ENCODE peak calls at places on chromosomes 4 and X, in seven cellular contexts. Z, M, G, P, N, W and R are unnamed samples.

GRCh38 chr4:41611881-41612871 is 74.2 kb downstream of the LIMCH1 start:
- DNase-seq in Z (peak), M (no peak), G (no peak), P (peak), N (no peak), W (no peak), R (peak)

GRCh38 chr4:92455956-92456355 is 152.2 kb downstream of the GRID2 start:
- DNase-seq in Z (no peak), M (no peak), G (no peak), P (no peak), N (no peak), W (no peak), R (no peak)

GRCh38 chr4:84691170-84691691 is 108.3 kb downstream of the CDS1 start:
- DNase-seq in Z (peak), M (peak), G (peak), P (no peak), N (no peak), W (no peak), R (no peak)

GRCh38 chr4:95361696-95361965 is 187.1 kb downstream of the UNC5C start:
- DNase-seq in Z (no peak), M (no peak), G (no peak), P (no peak), N (no peak), W (no peak), R (no peak)

GRCh38 chr4:1375761-1376322 is 28.8 kb downstream of the UVSSA start:
- DNase-seq in Z (no peak), M (no peak), G (no peak), P (no peak), N (peak), W (no peak), R (no peak)

GRCh38 chr4:126827669-126828068 is 805.1 kb upstream of the INTU start:
- DNase-seq in Z (no peak), M (no peak), G (no peak), P (no peak), N (no peak), W (no peak), R (no peak)

GRCh38 chr4:40307627-40308497 is 27.3 kb upstream of the CHRNA9 start:
- DNase-seq in Z (no peak), M (no peak), G (no peak), P (no peak), N (no peak), W (no peak), R (no peak)

GRCh38 chrX:129361566-129361965 is 161.7 kb downstream of the SMARCA1 start:
- DNase-seq in Z (no peak), M (no peak), G (no peak), P (no peak), N (no peak), W (no peak), R (no peak)

DNA sequence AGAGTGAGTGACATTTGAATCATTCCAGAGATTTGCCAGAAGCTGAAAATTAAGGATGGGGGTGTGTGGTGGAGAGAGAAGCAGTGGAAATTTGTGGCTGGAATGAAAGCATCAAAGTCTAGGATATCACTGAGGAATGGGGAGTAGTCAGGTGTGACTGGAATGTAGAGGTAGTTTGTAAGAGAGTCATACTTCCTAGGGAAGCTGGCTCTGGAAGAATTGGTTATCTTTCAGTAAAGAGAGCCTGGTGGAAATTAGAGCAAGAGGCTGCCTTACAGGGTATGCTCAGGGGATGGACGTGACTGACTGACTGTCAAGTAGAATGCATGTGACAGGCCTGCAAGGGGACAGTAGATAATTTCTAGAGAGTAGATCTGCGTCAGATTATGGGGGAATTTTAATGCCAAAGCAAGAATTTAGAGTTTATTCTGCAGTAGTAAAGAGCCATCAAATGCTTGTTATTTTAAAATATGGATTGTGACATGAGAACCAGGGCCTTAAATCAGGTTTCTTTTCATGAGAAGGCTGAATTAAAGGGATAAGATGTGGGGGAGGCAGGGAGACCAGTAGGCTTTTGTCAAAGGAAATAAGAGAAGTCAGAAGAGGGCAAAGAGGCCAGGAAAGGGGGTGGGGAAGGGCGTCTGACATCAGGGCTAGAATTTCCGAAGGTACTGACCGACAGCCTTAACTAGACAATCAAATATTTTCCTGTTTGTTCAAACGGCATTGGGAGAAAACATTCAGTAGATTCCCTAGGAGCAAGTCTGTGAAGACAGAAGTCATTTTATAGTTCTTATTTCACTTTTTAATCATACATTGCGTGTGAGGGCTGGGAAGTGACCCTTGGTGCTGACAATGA is 109.9 kb downstream of the AFF1 start:
- DNase-seq in Z (no peak), M (no peak), G (no peak), P (no peak), N (no peak), W (no peak), R (no peak)
- H3K4me3 ChIP-seq in Z (no peak), M (no peak), G (no peak), P (peak), N (peak), W (peak), R (no peak)

GRCh38 chr4:52891743-52892142 is 29.6 kb downstream of the RASL11B start:
- DNase-seq in Z (no peak), M (no peak), G (no peak), P (no peak), N (no peak), W (no peak), R (no peak)

GRCh38 chr4:52892880-52893279 is 30.8 kb downstream of the RASL11B start:
- DNase-seq in Z (no peak), M (no peak), G (no peak), P (no peak), N (no peak), W (no peak), R (no peak)

GRCh38 chr4:52889354-52889753 is 27.2 kb downstream of the RASL11B start:
- DNase-seq in Z (no peak), M (no peak), G (no peak), P (no peak), N (no peak), W (no peak), R (no peak)

GRCh38 chr4:52890401-52890791 is 28.3 kb downstream of the RASL11B start:
- DNase-seq in Z (no peak), M (no peak), G (no peak), P (no peak), N (no peak), W (no peak), R (no peak)

GRCh38 chr4:52889778-52890400 is 27.8 kb downstream of the RASL11B start:
- DNase-seq in Z (no peak), M (no peak), G (no peak), P (no peak), N (no peak), W (no peak), R (no peak)
- H3K27ac ChIP-seq in Z (no peak), M (no peak), G (no peak), P (no peak), N (no peak), W (no peak), R (no peak)

GRCh38 chr4:10947898-10948297 is 263.3 kb upstream of the CLNK start:
- DNase-seq in Z (no peak), M (no peak), G (no peak), P (no peak), N (no peak), W (no peak), R (no peak)

GRCh38 chr4:10944321-10944720 is 259.8 kb upstream of the CLNK start:
- DNase-seq in Z (no peak), M (no peak), G (no peak), P (no peak), N (no peak), W (no peak), R (no peak)

GRCh38 chr4:10951306-10951705 is 266.7 kb upstream of the CLNK start:
- DNase-seq in Z (no peak), M (no peak), G (no peak), P (no peak), N (no peak), W (no peak), R (no peak)

DNA sequence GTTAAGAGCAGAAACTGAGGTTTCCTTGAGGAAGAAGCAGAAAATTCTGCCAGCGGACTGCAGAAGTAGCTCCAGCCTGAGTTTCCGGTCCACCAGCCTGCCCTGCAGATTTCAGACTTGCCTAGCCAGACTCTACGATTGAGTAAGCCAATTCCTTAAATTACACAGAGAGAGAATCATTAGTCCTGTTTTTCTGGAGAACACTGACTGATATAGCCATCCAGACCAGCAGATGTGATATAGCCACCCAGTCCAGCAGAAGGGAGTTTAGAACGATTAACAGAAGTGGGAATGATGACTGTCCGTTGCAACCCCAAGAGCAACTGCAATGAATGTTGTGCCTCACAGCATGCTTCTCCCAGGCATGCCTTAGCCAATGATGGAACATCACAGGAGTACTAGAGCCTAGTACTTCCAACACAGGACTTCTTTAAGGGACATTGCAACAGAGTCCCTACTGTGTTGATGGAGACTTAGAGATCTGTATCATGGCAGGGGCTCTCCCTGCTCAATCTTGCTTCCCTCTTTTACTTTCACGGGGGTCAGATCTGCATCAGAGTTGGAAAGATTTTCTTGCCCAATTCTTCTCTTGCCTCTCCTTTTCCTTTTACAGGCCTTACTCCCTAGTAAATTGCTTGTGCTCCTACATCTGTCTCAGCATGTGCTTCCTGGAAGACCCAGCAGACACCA is 264.6 kb upstream of the CLNK start:
- DNase-seq in Z (no peak), M (no peak), G (no peak), P (no peak), N (no peak), W (no peak), R (no peak)
- H3K4me3 ChIP-seq in Z (no peak), M (no peak), G (no peak), P (no peak), N (no peak), W (no peak), R (no peak)

GRCh38 chrX:17860179-17860780 is 818 bp downstream of the RAI2 start:
- DNase-seq in Z (no peak), M (no peak), G (no peak), P (no peak), N (peak), W (no peak), R (no peak)
- H3K27ac ChIP-seq in Z (peak), M (no peak), G (no peak), P (peak), N (peak), W (peak), R (peak)